ENCODE peak calls at places on chromosomes 3 and 15, in ten cellular contexts. L, Z, V, X, P, R, A, S, J and M are unnamed samples.
A peak's percentile ranks its signal among the peaks of the same experiment; 100 is the strongest.

GRCh38 chr3:190601597-190601996 is 87.7 kb downstream of the IL1RAP start:
- DNase-seq in L (no peak), Z (no peak), V (no peak), X (no peak), P (no peak), R (no peak), A (no peak), S (peak; percentile 34), J (no peak), M (no peak)

GRCh38 chr15:74384566-74385441 is 17.4 kb upstream of the CYP11A1 start:
- DNase-seq in L (no peak), Z (peak; percentile 78), V (no peak), X (no peak), P (no peak), R (no peak), A (no peak), S (no peak), J (peak; percentile 51), M (no peak)

GRCh38 chr3:193680220-193680619 is 87.2 kb downstream of the OPA1 start:
- DNase-seq in L (no peak), Z (no peak), V (no peak), X (no peak), P (no peak), R (no peak), A (no peak), S (no peak), J (no peak), M (peak; percentile 20)

GRCh38 chr3:154616298-154616697 is 186.3 kb upstream of the GPR149 start:
- DNase-seq in L (no peak), Z (no peak), V (no peak), X (no peak), P (no peak), R (no peak), A (no peak), S (no peak), J (no peak), M (no peak)

GRCh38 chr15:40130799-40131502 is 22.3 kb upstream of the BMF start:
- DNase-seq in L (no peak), Z (no peak), V (no peak), X (no peak), P (no peak), R (no peak), A (no peak), S (no peak), J (no peak), M (no peak)

GRCh38 chr3:114569186-114569585 is 275.4 kb downstream of the TIGIT start:
- DNase-seq in L (no peak), Z (no peak), V (no peak), X (no peak), P (no peak), R (no peak), A (no peak), S (no peak), J (no peak), M (no peak)

GRCh38 chr3:23487015-23487414 is 283.9 kb downstream of the UBE2E2 start:
- DNase-seq in L (no peak), Z (no peak), V (no peak), X (no peak), P (no peak), R (no peak), A (no peak), S (no peak), J (no peak), M (no peak)

GRCh38 chr15:70486012-70486411 is 277.3 kb downstream of the UACA start:
- DNase-seq in L (no peak), Z (no peak), V (no peak), X (no peak), P (no peak), R (no peak), A (no peak), S (no peak), J (no peak), M (no peak)

GRCh38 chr15:90187257-90187868 is 13.8 kb upstream of the SEMA4B start:
- DNase-seq in L (no peak), Z (no peak), V (no peak), X (no peak), P (no peak), R (no peak), A (no peak), S (no peak), J (peak; percentile 18), M (no peak)